ENCODE peak calls at places on chromosome 17, in five cellular contexts. L is GM12891, C is SK-N-SH, J is H1, A is HepG2. H is an unnamed sample.

GRCh38 chr17:39822051-39822450 is 42.1 kb downstream of the IKZF3 start:
- DNase-seq in J (no peak), L (no peak), A (no peak), C (no peak), H (no peak)

GRCh38 chr17:52027081-52027480 is 131.4 kb downstream of the CA10 start:
- DNase-seq in J (no peak), C (no peak), A (no peak), L (no peak), H (no peak)

GRCh38 chr17:82000803-82001649 is 21.7 kb downstream of the CENPX start:
- DNase-seq in A (no peak), J (no peak), C (no peak), L (no peak), H (no peak)

GRCh38 chr17:57455063-57455914 is 199.0 kb downstream of the MSI2 start:
- DNase-seq in J (no peak), C (no peak), A (no peak), L (peak), H (peak)

GRCh38 chr17:7468814-7469438 is 10.5 kb downstream of the ZBTB4 start:
- DNase-seq in J (no peak), C (no peak), L (no peak), A (no peak), H (no peak)

GRCh38 chr17:27620721-27621120 is 10.3 kb upstream of the LGALS9 start:
- DNase-seq in J (no peak), C (no peak), L (no peak), A (no peak), H (no peak)

GRCh38 chr17:40311575-40311974 is 2.6 kb downstream of the RARA start:
- DNase-seq in L (no peak), A (no peak), J (no peak), C (no peak), H (no peak)

GRCh38 chr17:20935740-20936139 is 107.1 kb downstream of the USP22 start:
- DNase-seq in A (no peak), C (no peak), J (no peak), L (no peak), H (no peak)

GRCh38 chr17:66627985-66628384 is 206.9 kb upstream of the CACNG5 start:
- DNase-seq in A (no peak), J (no peak), C (peak), L (no peak), H (no peak)

GRCh38 chr17:27413792-27414191 is 42.5 kb upstream of the KSR1 start:
- DNase-seq in C (no peak), A (no peak), L (no peak), J (no peak), H (no peak)

GRCh38 chr17:7929158-7930029 is at the start of gene KCNAB3:
- DNase-seq in L (no peak), C (peak), A (no peak), J (no peak), H (no peak)

GRCh38 chr17:81074875-81075274 is 39.9 kb downstream of the BAIAP2 start:
- DNase-seq in J (no peak), L (no peak), C (no peak), A (no peak), H (no peak)

GRCh38 chr17:12342609-12343248 is 322.1 kb downstream of the MAP2K4 start:
- DNase-seq in L (peak), A (no peak), J (peak), C (peak), H (peak)

GRCh38 chr17:30396129-30396528 is 17.4 kb downstream of the CPD start:
- DNase-seq in A (no peak), J (no peak), L (no peak), C (no peak), H (no peak)

GRCh38 chr17:49681336-49681735 is 3.4 kb upstream of the SPOP start:
- DNase-seq in J (no peak), L (no peak), C (no peak), A (no peak), H (no peak)

GRCh38 chr17:8799001-8799850 is at the start of gene MFSD6L:
- DNase-seq in A (no peak), J (peak), C (no peak), L (no peak), H (no peak)

GRCh38 chr17:21090889-21091618 is 35.7 kb upstream of the DHRS7B start:
- DNase-seq in A (no peak), C (no peak), L (no peak), J (no peak), H (no peak)

GRCh38 chr17:6069611-6070279 is 434 bp upstream of the WSCD1 start:
- DNase-seq in L (no peak), A (no peak), J (no peak), C (no peak), H (no peak)

GRCh38 chr17:68777243-68777855 is 176.2 kb upstream of the FAM20A start:
- DNase-seq in J (no peak), A (peak), L (no peak), C (peak), H (no peak)
- TF ChIP-seq TAF1 in J (no peak), A (no peak), L (no peak), C (no peak), H (no peak)

GRCh38 chr17:42279776-42280630 is 3.8 kb upstream of the STAT5B start:
- DNase-seq in J (no peak), A (no peak), C (peak), L (no peak), H (no peak)

GRCh38 chr17:42284020-42284369 is 4.3 kb upstream of the STAT5A start:
- DNase-seq in C (peak), J (no peak), L (no peak), A (no peak), H (no peak)

GRCh38 chr17:42283241-42284019 is 4.9 kb upstream of the STAT5A start:
- DNase-seq in A (no peak), C (peak), J (no peak), L (no peak), H (no peak)

GRCh38 chr17:42282478-42283080 is 5.7 kb upstream of the STAT5A start:
- DNase-seq in C (peak), L (no peak), A (no peak), J (no peak), H (no peak)

GRCh38 chr17:42281571-42282096 is 5.4 kb upstream of the STAT5B start:
- DNase-seq in A (no peak), C (peak), L (no peak), J (no peak), H (no peak)
- TF ChIP-seq TAF1 in A (no peak), C (no peak), L (no peak), J (no peak), H (no peak)

GRCh38 chr17:29376667-29377268 is 13.4 kb upstream of the TAOK1 start:
- DNase-seq in J (no peak), C (no peak), A (no peak), L (no peak), H (no peak)
- TF ChIP-seq TAF1 in J (no peak), C (peak), A (no peak), L (no peak), H (no peak)

GRCh38 chr17:78999056-78999768 is 10.4 kb downstream of the CANT1 start:
- DNase-seq in J (no peak), L (no peak), C (peak), A (no peak), H (no peak)

GRCh38 chr17:78996781-78997201 is 12.8 kb downstream of the CANT1 start:
- DNase-seq in A (no peak), J (no peak), L (peak), C (no peak), H (no peak)

GRCh38 chr17:78998311-78999055 is 11.1 kb downstream of the CANT1 start:
- DNase-seq in L (no peak), C (peak), J (no peak), A (no peak), H (no peak)

GRCh38 chr17:78997231-78997741 is 12.3 kb downstream of the CANT1 start:
- DNase-seq in A (no peak), J (no peak), C (peak), L (no peak), H (no peak)

DNA sequence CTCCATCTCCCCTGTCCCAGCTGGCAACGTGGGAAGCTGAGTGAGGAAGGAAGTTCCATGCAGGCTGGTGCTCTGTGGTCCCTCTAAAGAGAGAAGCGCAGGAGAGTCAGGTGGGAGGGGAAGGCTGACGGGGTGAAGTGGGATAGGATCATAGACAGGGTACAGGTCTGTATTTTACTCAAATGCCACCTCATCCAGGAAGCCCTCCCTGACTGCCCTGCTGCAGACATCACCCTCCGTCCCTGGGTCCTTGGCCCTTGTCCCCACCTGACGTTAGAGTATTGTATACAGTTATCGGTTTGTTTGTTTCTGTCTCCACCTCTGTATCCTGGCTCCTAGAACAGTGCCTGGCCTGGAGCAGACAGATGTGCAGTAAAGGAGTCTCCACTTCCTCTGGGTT is 11.7 kb downstream of the CANT1 start:
- DNase-seq in A (no peak), C (no peak), L (no peak), J (no peak), H (no peak)
- TF ChIP-seq TAF1 in A (no peak), C (no peak), L (no peak), J (no peak), H (no peak)

H was measured in GM12892.